ENCODE peak calls at places on chromosomes 13 and 19, in nine cellular contexts. O, L, H, S, A, K, M, T and P are unnamed samples.

GRCh38 chr19:45677351-45678230 is 9.6 kb downstream of the GIPR start:
- DNase-seq in O (peak), L (peak), H (no peak), S (peak), A (peak), K (peak), M (peak), T (peak), P (peak)

GRCh38 chr13:106099765-106100164 is 435.7 kb downstream of the EFNB2 start:
- DNase-seq in O (no peak), L (no peak), H (no peak), S (no peak), A (no peak), K (no peak), M (no peak), T (no peak), P (no peak)

GRCh38 chr13:95239293-95239692 is 62.0 kb downstream of the ABCC4 start:
- DNase-seq in O (no peak), L (no peak), H (no peak), S (no peak), A (no peak), K (no peak), M (no peak), T (no peak), P (no peak)

GRCh38 chr19:51157265-51157664 is 15.2 kb downstream of the SIGLEC7 start:
- DNase-seq in O (no peak), L (no peak), H (no peak), S (no peak), A (no peak), K (no peak), M (no peak), T (no peak), P (no peak)

GRCh38 chr19:8302734-8303133 is 5.4 kb downstream of the CD320 start:
- DNase-seq in O (no peak), L (peak), H (no peak), S (no peak), A (no peak), K (no peak), M (peak), T (peak), P (no peak)

GRCh38 chr13:91167706-91168459 is 179.6 kb upstream of the MIR17HG start:
- DNase-seq in O (no peak), L (no peak), H (no peak), S (no peak), A (no peak), K (no peak), M (no peak), T (no peak), P (no peak)

GRCh38 chr13:49985129-49985528 is 11.7 kb upstream of the TRIM13 start:
- DNase-seq in O (no peak), L (no peak), H (no peak), S (no peak), A (no peak), K (no peak), M (no peak), T (no peak), P (no peak)

GRCh38 chr13:110334256-110334655 is 27.2 kb downstream of the COL4A2 start:
- DNase-seq in O (no peak), L (no peak), H (no peak), S (no peak), A (no peak), K (no peak), M (peak), T (no peak), P (no peak)

GRCh38 chr19:15631817-15632216 is 8.9 kb upstream of the CYP4F3 start:
- DNase-seq in O (no peak), L (peak), H (peak), S (peak), A (peak), K (no peak), M (no peak), T (peak), P (no peak)

GRCh38 chr19:52658595-52658994 is 20.4 kb upstream of the ZNF83 start:
- DNase-seq in O (no peak), L (no peak), H (no peak), S (no peak), A (peak), K (no peak), M (no peak), T (no peak), P (no peak)

GRCh38 chr19:32708457-32708856 is 11.1 kb upstream of the TDRD12 start:
- DNase-seq in O (no peak), L (peak), H (no peak), S (no peak), A (no peak), K (no peak), M (no peak), T (no peak), P (no peak)